ENCODE peak calls at places on chromosomes 6 and 20, in four cellular contexts. One of them, this sample, is unnamed.

GRCh38 chr6:2688416-2689064 is 62.2 kb downstream of the MYLK4 start:
- DNase-seq in fibroblast of lung: peak
- DNase-seq in IMR-90: peak
- DNase-seq in MM.1S: no peak
- DNase-seq in this sample: peak

GRCh38 chr6:82353848-82354247 is 9.8 kb upstream of the TPBG start:
- DNase-seq in fibroblast of lung: no peak
- DNase-seq in IMR-90: peak
- DNase-seq in MM.1S: no peak
- DNase-seq in this sample: no peak

GRCh38 chr6:164408868-164409267 is 900.5 kb downstream of the C6orf118 start:
- DNase-seq in fibroblast of lung: no peak
- DNase-seq in IMR-90: no peak
- DNase-seq in MM.1S: no peak
- DNase-seq in this sample: no peak

GRCh38 chr6:142796571-142796970 is 148.4 kb downstream of the HIVEP2 start:
- DNase-seq in fibroblast of lung: peak
- DNase-seq in IMR-90: peak
- DNase-seq in MM.1S: no peak
- DNase-seq in this sample: peak

GRCh38 chr6:130943738-130944137 is 116.5 kb downstream of the SMLR1 start:
- DNase-seq in fibroblast of lung: no peak
- DNase-seq in IMR-90: no peak
- DNase-seq in MM.1S: no peak
- DNase-seq in this sample: no peak

GRCh38 chr6:72238900-72239299 is 352.6 kb downstream of the RIMS1 start:
- DNase-seq in fibroblast of lung: peak
- DNase-seq in IMR-90: peak
- DNase-seq in MM.1S: no peak
- DNase-seq in this sample: peak

GRCh38 chr6:39772559-39773283 is 19.5 kb upstream of the DAAM2 start:
- DNase-seq in fibroblast of lung: no peak
- DNase-seq in IMR-90: peak
- DNase-seq in MM.1S: no peak
- DNase-seq in this sample: peak

GRCh38 chr6:155408981-155409380 is 46.7 kb downstream of the NOX3 start:
- DNase-seq in fibroblast of lung: no peak
- DNase-seq in IMR-90: no peak
- DNase-seq in MM.1S: no peak
- DNase-seq in this sample: no peak

GRCh38 chr6:29685718-29686326 is 4.9 kb upstream of the ZFP57 start:
- DNase-seq in fibroblast of lung: no peak
- DNase-seq in IMR-90: no peak
- DNase-seq in MM.1S: no peak
- DNase-seq in this sample: no peak

GRCh38 chr6:76026101-76026500 is 46.4 kb downstream of the IMPG1 start:
- DNase-seq in fibroblast of lung: peak
- DNase-seq in IMR-90: no peak
- DNase-seq in MM.1S: no peak
- DNase-seq in this sample: peak

GRCh38 chr6:6766230-6766905 is 177.8 kb downstream of the LY86 start:
- DNase-seq in fibroblast of lung: no peak
- DNase-seq in IMR-90: no peak
- DNase-seq in MM.1S: peak
- DNase-seq in this sample: no peak

GRCh38 chr20:32153156-32153665 is 43.7 kb downstream of the TM9SF4 start:
- DNase-seq in fibroblast of lung: no peak
- DNase-seq in IMR-90: no peak
- DNase-seq in MM.1S: no peak
- DNase-seq in this sample: no peak

GRCh38 chr6:85579581-85579980 is 14.1 kb downstream of the SNX14 start:
- DNase-seq in fibroblast of lung: no peak
- DNase-seq in IMR-90: no peak
- DNase-seq in MM.1S: no peak
- DNase-seq in this sample: no peak
- H3K4me3 ChIP-seq in fibroblast of lung: no peak
- H3K4me3 ChIP-seq in IMR-90: no peak
- H3K4me3 ChIP-seq in MM.1S: no peak
- H3K4me3 ChIP-seq in this sample: no peak

GRCh38 chr6:12371641-12372146 is 81.5 kb downstream of the EDN1 start:
- DNase-seq in fibroblast of lung: no peak
- DNase-seq in IMR-90: peak
- DNase-seq in MM.1S: no peak
- DNase-seq in this sample: no peak
- TF ChIP-seq CTCF in fibroblast of lung: no peak
- TF ChIP-seq CTCF in IMR-90: no peak
- TF ChIP-seq CTCF in MM.1S: no peak
- TF ChIP-seq CTCF in this sample: no peak

GRCh38 chr6:41638002-41638800 is at the start of gene MDFI:
- DNase-seq in fibroblast of lung: no peak
- DNase-seq in IMR-90: no peak
- DNase-seq in MM.1S: no peak
- DNase-seq in this sample: no peak
- H3K4me3 ChIP-seq in fibroblast of lung: peak
- H3K4me3 ChIP-seq in IMR-90: no peak
- H3K4me3 ChIP-seq in MM.1S: no peak
- H3K4me3 ChIP-seq in this sample: peak

GRCh38 chr20:22684072-22684762 is 99.8 kb upstream of the FOXA2 start:
- DNase-seq in fibroblast of lung: peak
- DNase-seq in IMR-90: peak
- DNase-seq in MM.1S: peak
- DNase-seq in this sample: peak

GRCh38 chr20:22682381-22682780 is 98.0 kb upstream of the FOXA2 start:
- DNase-seq in fibroblast of lung: no peak
- DNase-seq in IMR-90: no peak
- DNase-seq in MM.1S: no peak
- DNase-seq in this sample: no peak

GRCh38 chr20:22686097-22686496 is 101.7 kb upstream of the FOXA2 start:
- DNase-seq in fibroblast of lung: peak
- DNase-seq in IMR-90: peak
- DNase-seq in MM.1S: peak
- DNase-seq in this sample: peak

GRCh38 chr20:22687676-22688360 is 103.4 kb upstream of the FOXA2 start:
- DNase-seq in fibroblast of lung: no peak
- DNase-seq in IMR-90: no peak
- DNase-seq in MM.1S: no peak
- DNase-seq in this sample: no peak

DNA sequence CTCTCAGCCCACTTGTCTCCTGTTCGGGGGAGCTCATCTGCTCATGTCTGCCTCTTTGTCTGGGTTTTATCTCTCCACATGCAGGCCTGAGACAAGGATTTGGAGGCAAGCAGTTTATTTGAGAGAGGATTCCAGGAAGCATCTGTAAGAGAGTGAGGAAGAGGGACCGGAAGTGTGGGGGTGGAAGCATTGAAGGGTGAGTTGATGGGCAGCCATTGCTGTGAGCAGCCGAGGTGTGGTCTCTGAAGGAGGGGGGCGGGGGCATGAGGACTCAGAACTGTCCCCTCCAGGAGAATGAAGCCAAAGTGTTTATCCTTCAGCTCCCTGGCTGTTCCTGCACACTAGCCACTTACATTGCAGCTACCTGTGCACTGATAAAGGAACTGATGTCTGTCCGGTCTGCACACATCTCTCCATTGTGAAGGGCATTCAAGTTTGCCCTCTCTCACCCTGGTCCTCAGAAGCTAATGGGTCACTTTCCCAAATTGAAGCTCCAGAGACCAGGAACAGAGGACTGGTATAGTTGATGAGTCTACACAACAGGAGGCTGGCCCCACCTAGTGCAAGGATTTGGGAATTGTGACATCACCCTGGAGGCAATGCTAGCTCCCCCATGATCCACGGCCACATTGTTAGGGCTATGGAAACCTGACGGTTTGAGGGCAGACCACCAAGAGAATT is 100.5 kb upstream of the FOXA2 start:
- DNase-seq in fibroblast of lung: no peak
- DNase-seq in IMR-90: no peak
- DNase-seq in MM.1S: no peak
- DNase-seq in this sample: no peak
- TF ChIP-seq CTCF in fibroblast of lung: no peak
- TF ChIP-seq CTCF in IMR-90: no peak
- TF ChIP-seq CTCF in MM.1S: peak
- TF ChIP-seq CTCF in this sample: no peak

GRCh38 chr6:138973481-138974140 is 14.4 kb downstream of the REPS1 start:
- DNase-seq in fibroblast of lung: peak
- DNase-seq in IMR-90: peak
- DNase-seq in MM.1S: no peak
- DNase-seq in this sample: peak

GRCh38 chr6:138972226-138972665 is 15.8 kb downstream of the REPS1 start:
- DNase-seq in fibroblast of lung: peak
- DNase-seq in IMR-90: peak
- DNase-seq in MM.1S: no peak
- DNase-seq in this sample: peak

GRCh38 chr6:138970159-138970558 is 17.9 kb downstream of the REPS1 start:
- DNase-seq in fibroblast of lung: no peak
- DNase-seq in IMR-90: no peak
- DNase-seq in MM.1S: no peak
- DNase-seq in this sample: no peak

GRCh38 chr6:138970856-138971425 is 17.1 kb downstream of the REPS1 start:
- DNase-seq in fibroblast of lung: peak
- DNase-seq in IMR-90: peak
- DNase-seq in MM.1S: no peak
- DNase-seq in this sample: peak

DNA sequence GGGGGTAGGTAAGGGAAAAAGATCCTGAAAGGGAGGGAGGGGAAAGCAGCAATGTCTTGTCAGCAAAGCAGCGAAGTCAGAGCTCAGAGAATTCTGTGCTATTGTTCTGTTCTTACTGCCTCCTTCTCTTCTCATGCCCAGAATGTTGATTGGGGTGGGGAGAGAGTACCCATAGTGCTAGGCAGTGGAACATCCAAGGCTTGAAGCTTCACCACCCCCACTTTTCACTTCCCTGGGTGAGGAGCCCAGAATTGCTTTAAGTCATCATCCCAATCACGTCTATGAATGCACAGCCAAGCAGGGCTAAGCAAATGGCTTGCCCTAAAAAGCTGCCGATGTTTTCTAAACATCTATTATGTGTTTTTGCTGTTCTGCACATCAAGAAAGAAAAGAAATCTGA is 16.5 kb downstream of the REPS1 start:
- DNase-seq in fibroblast of lung: no peak
- DNase-seq in IMR-90: peak
- DNase-seq in MM.1S: no peak
- DNase-seq in this sample: peak
- H3K4me3 ChIP-seq in fibroblast of lung: no peak
- H3K4me3 ChIP-seq in IMR-90: no peak
- H3K4me3 ChIP-seq in MM.1S: no peak
- H3K4me3 ChIP-seq in this sample: no peak

GRCh38 chr6:45364466-45364865 is 13.3 kb downstream of the SUPT3H start:
- DNase-seq in fibroblast of lung: no peak
- DNase-seq in IMR-90: no peak
- DNase-seq in MM.1S: no peak
- DNase-seq in this sample: no peak
- TF ChIP-seq CTCF in fibroblast of lung: no peak
- TF ChIP-seq CTCF in IMR-90: no peak
- TF ChIP-seq CTCF in MM.1S: no peak
- TF ChIP-seq CTCF in this sample: no peak

GRCh38 chr20:37898301-37899104 is 4.4 kb upstream of the VSTM2L start:
- DNase-seq in fibroblast of lung: no peak
- DNase-seq in IMR-90: peak
- DNase-seq in MM.1S: no peak
- DNase-seq in this sample: no peak
- H3K4me3 ChIP-seq in fibroblast of lung: no peak
- H3K4me3 ChIP-seq in IMR-90: no peak
- H3K4me3 ChIP-seq in MM.1S: no peak
- H3K4me3 ChIP-seq in this sample: no peak